ENCODE peak calls at places on chromosomes 2 and 18, in nine cellular contexts. A is EL; L is nephron progenitor cell; F is GM13976; M is islet precursor cell; H is stimulated activated CD8-positive, alpha-beta memory T cell treated with anti-CD3 and anti-CD28 coated beads, Interleukin-7, amount 100 ng/mL, for 24 hours; Q is NCI-H226; O is GM12865; K is putamen. W is an unnamed sample.

GRCh38 chr2:50480507-50480906 is 551.4 kb downstream of the NRXN1 start:
- DNase-seq in M (no peak), L (no peak), Q (no peak), F (no peak), K (no peak), O (no peak), H (no peak), A (no peak), W (no peak)

GRCh38 chr2:241315879-241316700 is at the start of gene SEPTIN2:
- DNase-seq in H (peak; percentile 47), A (no peak), M (no peak), L (no peak), K (no peak), F (peak; percentile 61), O (no peak), Q (no peak), W (peak; percentile 48)

GRCh38 chr18:48105317-48105716 is 174.9 kb upstream of the SMAD2 start:
- DNase-seq in Q (no peak), L (no peak), K (no peak), A (no peak), F (no peak), O (no peak), H (no peak), M (no peak), W (no peak)

GRCh38 chr2:237964578-237965404 is 2.0 kb upstream of the UBE2F start:
- DNase-seq in H (no peak), L (no peak), O (no peak), Q (peak; percentile 100), A (peak; percentile 31), M (no peak), K (no peak), F (no peak), W (no peak)

GRCh38 chr18:38930881-38931753 is 1365.5 kb upstream of the CELF4 start:
- DNase-seq in O (no peak), Q (no peak), L (no peak), A (no peak), M (no peak), H (no peak), K (no peak), F (no peak), W (no peak)

GRCh38 chr2:159551811-159552210 is 64.5 kb downstream of the BAZ2B start:
- DNase-seq in Q (no peak), H (no peak), F (no peak), M (no peak), K (no peak), O (no peak), A (no peak), L (no peak), W (no peak)

GRCh38 chr2:56168163-56168562 is 15.6 kb upstream of the CCDC85A start:
- DNase-seq in H (no peak), O (no peak), F (no peak), K (no peak), L (no peak), Q (peak; percentile 65), M (peak; percentile 86), A (peak; percentile 78), W (no peak)

GRCh38 chr2:164917296-164917903 is 37.9 kb downstream of the SLC38A11 start:
- DNase-seq in K (no peak), Q (peak; percentile 51), M (peak; percentile 73), L (peak; percentile 18), F (no peak), A (peak; percentile 37), H (no peak), O (no peak), W (no peak)

GRCh38 chr2:48248251-48248933 is 281.6 kb upstream of the STON1 start:
- DNase-seq in L (no peak), H (no peak), K (no peak), Q (peak; percentile 74), A (peak; percentile 92), M (peak; percentile 91), F (peak; percentile 19), O (peak; percentile 72), W (peak; percentile 23)

GRCh38 chr2:4668381-4668780 is 965.0 kb downstream of the DCDC2C start:
- DNase-seq in M (no peak), L (no peak), H (no peak), A (no peak), K (no peak), O (no peak), F (no peak), Q (no peak), W (no peak)

GRCh38 chr2:9029721-9030120 is 26.2 kb upstream of the MBOAT2 start:
- DNase-seq in M (no peak), A (no peak), Q (no peak), O (no peak), L (no peak), K (no peak), F (no peak), H (no peak), W (no peak)

GRCh38 chr2:201071305-201072200 is at the start of the genes HYCC2 and NDUFB3:
- DNase-seq in K (peak; percentile 94), M (peak; percentile 97), O (peak; percentile 98), Q (peak; percentile 63), A (peak; percentile 92), F (peak; percentile 96), L (peak; percentile 87), H (peak; percentile 71), W (peak; percentile 94)

GRCh38 chr18:48488388-48488850 is 50.4 kb upstream of the CTIF start:
- DNase-seq in L (no peak), F (no peak), O (no peak), K (no peak), A (peak; percentile 99), H (no peak), M (peak; percentile 96), Q (peak; percentile 94), W (no peak)

GRCh38 chr2:54258171-54258570 is 2.1 kb upstream of the TSPYL6 start:
- DNase-seq in L (no peak), O (no peak), M (no peak), H (no peak), A (peak; percentile 36), K (no peak), Q (no peak), F (no peak), W (no peak)

GRCh38 chr2:181172676-181173075 is 192.3 kb downstream of the UBE2E3 start:
- DNase-seq in L (no peak), Q (no peak), H (no peak), M (no peak), A (no peak), O (no peak), F (no peak), K (no peak), W (no peak)

GRCh38 chr2:86027913-86028762 is 77.5 kb downstream of the POLR1A start:
- DNase-seq in O (no peak), F (no peak), L (no peak), K (no peak), H (no peak), Q (no peak), A (no peak), M (no peak), W (no peak)

GRCh38 chr2:211512746-211513145 is 956.3 kb downstream of the CPS1 start:
- DNase-seq in L (no peak), K (no peak), O (no peak), A (no peak), H (no peak), F (no peak), M (no peak), Q (no peak), W (no peak)

GRCh38 chr2:170354409-170354808 is 176.5 kb downstream of the MYO3B start:
- DNase-seq in O (no peak), Q (no peak), L (no peak), F (no peak), H (no peak), A (no peak), K (no peak), M (no peak), W (no peak)

GRCh38 chr2:199160677-199161465 is 296.9 kb downstream of the SATB2 start:
- DNase-seq in Q (peak; percentile 5), L (no peak), H (no peak), F (no peak), M (no peak), K (no peak), O (no peak), A (peak; percentile 89), W (no peak)

GRCh38 chr2:176753205-176753604 is 459.4 kb upstream of the HNRNPA3 start:
- DNase-seq in L (no peak), K (no peak), O (no peak), F (no peak), H (no peak), M (no peak), Q (no peak), A (no peak), W (no peak)

GRCh38 chr18:63848159-63848558 is 39.3 kb upstream of the SERPINB2 start:
- DNase-seq in M (no peak), H (no peak), K (no peak), L (peak; percentile 8), A (peak; percentile 74), F (no peak), Q (peak; percentile 22), O (peak; percentile 67), W (no peak)

GRCh38 chr18:31998880-31999279 is 19.7 kb upstream of the RNF125 start:
- DNase-seq in L (no peak), A (no peak), O (no peak), Q (no peak), K (no peak), H (no peak), M (no peak), F (no peak), W (no peak)

GRCh38 chr2:29657674-29658073 is 263.7 kb downstream of the ALK start:
- DNase-seq in A (no peak), O (no peak), F (no peak), H (no peak), M (no peak), L (no peak), K (peak; percentile 70), Q (no peak), W (no peak)

GRCh38 chr2:121810959-121811853 is 55.8 kb downstream of the TSN start:
- DNase-seq in M (peak; percentile 80), A (peak; percentile 64), L (peak; percentile 58), Q (peak; percentile 9), F (peak; percentile 70), K (peak; percentile 57), O (peak; percentile 54), H (no peak), W (peak; percentile 57)

GRCh38 chr2:23664069-23664788 is 262.7 kb downstream of the ATAD2B start:
- DNase-seq in L (no peak), M (no peak), A (no peak), H (no peak), Q (no peak), O (no peak), K (no peak), F (no peak), W (no peak)

GRCh38 chr2:215833531-215834162 is 179.7 kb downstream of the MREG start:
- DNase-seq in H (no peak), A (no peak), O (no peak), L (no peak), K (no peak), F (no peak), Q (no peak), M (no peak), W (no peak)

GRCh38 chr2:178829981-178830380 is 22.8 kb upstream of the TTN start:
- DNase-seq in Q (no peak), K (no peak), A (no peak), H (no peak), L (no peak), O (no peak), F (no peak), M (no peak), W (no peak)

GRCh38 chr18:8426401-8426800 is 182.8 kb upstream of the RAB12 start:
- DNase-seq in O (peak; percentile 24), K (no peak), A (no peak), M (peak; percentile 76), Q (no peak), L (peak; percentile 52), H (no peak), F (no peak), W (no peak)

GRCh38 chr2:129331638-129332037 is 647.8 kb upstream of the RAB6C start:
- DNase-seq in Q (no peak), L (no peak), H (no peak), F (no peak), M (no peak), O (no peak), A (no peak), K (no peak), W (no peak)

W was measured in GM13977.